ENCODE peak calls at places on chromosome 17, in seven cellular contexts. Z is adrenal gland, J is heart left ventricle, O is Peyer's patch, M is spleen, F is GM12878, C is prostate gland. L is an unnamed sample.

GRCh38 chr17:75006653-75007052 is 5.8 kb upstream of the MRPL58 start:
- DNase-seq in Z (no peak), J (no peak), O (no peak), M (no peak), F (no peak), C (no peak), L (no peak)

GRCh38 chr17:36623281-36623680 is 21.9 kb downstream of the MRM1 start:
- DNase-seq in Z (no peak), J (no peak), O (no peak), M (no peak), F (no peak), C (no peak), L (no peak)

GRCh38 chr17:45791935-45792334 is 7.8 kb downstream of the CRHR1 start:
- DNase-seq in Z (no peak), J (no peak), O (no peak), M (no peak), F (no peak), C (peak; percentile 69), L (peak; percentile 41)

GRCh38 chr17:44117351-44117750 is 6.1 kb downstream of the HDAC5 start:
- DNase-seq in Z (no peak), J (no peak), O (no peak), M (no peak), F (no peak), C (no peak), L (no peak)

GRCh38 chr17:67625971-67626370 is 91.8 kb upstream of the NOL11 start:
- DNase-seq in Z (no peak), J (no peak), O (no peak), M (no peak), F (no peak), C (no peak), L (no peak)

GRCh38 chr17:60675997-60676396 is 1.7 kb upstream of the BCAS3 start:
- DNase-seq in Z (no peak), J (no peak), O (no peak), M (no peak), F (no peak), C (no peak), L (no peak)

GRCh38 chr17:57071991-57072944 is 12.8 kb upstream of the AKAP1 start:
- DNase-seq in Z (no peak), J (no peak), O (no peak), M (no peak), F (no peak), C (no peak), L (no peak)

GRCh38 chr17:63474174-63474913 is 2.5 kb upstream of the ACE start:
- DNase-seq in Z (peak; percentile 83), J (peak; percentile 49), O (no peak), M (peak; percentile 70), F (no peak), C (peak; percentile 40), L (no peak)

GRCh38 chr17:64090144-64090543 is 39.8 kb downstream of the ERN1 start:
- DNase-seq in Z (no peak), J (no peak), O (no peak), M (no peak), F (no peak), C (no peak), L (no peak)

GRCh38 chr17:78839762-78840529 is 668 bp downstream of the USP36 start:
- DNase-seq in Z (peak; percentile 65), J (peak; percentile 42), O (peak; percentile 30), M (no peak), F (no peak), C (no peak), L (peak; percentile 33)

GRCh38 chr17:66542183-66542966 is 240.0 kb downstream of the PRKCA start:
- DNase-seq in Z (no peak), J (no peak), O (no peak), M (no peak), F (peak; percentile 62), C (no peak), L (no peak)

GRCh38 chr17:66541461-66542182 is 239.2 kb downstream of the PRKCA start:
- DNase-seq in Z (no peak), J (peak; percentile 42), O (no peak), M (no peak), F (peak; percentile 40), C (no peak), L (no peak)

GRCh38 chr17:66538776-66539175 is 236.4 kb downstream of the PRKCA start:
- DNase-seq in Z (no peak), J (no peak), O (no peak), M (no peak), F (no peak), C (no peak), L (no peak)

GRCh38 chr17:66537518-66537917 is 235.1 kb downstream of the PRKCA start:
- DNase-seq in Z (no peak), J (no peak), O (no peak), M (no peak), F (no peak), C (no peak), L (no peak)

DNA sequence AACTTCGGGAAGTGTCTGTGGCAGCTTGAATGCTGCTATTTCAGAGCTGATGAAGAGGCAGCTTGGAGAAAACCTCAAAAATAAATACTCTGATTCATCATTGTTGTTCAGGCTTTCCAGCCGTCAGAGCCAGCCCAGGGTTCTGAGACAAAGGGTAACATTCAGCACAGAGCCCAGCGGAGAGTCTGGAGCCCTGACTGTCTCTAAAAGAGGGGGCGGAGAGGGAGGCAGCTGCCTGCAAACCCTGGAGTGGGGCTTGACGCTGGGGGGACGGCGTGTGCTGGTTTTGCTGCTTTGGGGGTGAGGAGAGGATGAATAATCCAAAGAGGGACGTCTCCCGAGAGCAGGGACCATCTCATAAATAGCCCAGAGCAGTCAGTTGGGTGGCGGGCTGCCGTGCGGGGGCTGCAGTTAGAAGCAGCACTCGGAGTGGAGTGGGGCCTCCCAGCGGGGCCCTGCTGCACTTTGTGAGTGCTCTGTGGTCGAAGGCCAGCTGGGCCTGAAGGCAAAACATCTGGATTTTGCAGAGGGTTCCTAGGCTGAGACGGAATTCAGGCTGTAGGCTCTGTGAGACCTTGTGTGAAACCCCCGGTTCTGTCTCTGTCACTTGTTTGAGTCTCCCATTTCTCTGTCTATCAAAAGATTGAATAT is 237.8 kb downstream of the PRKCA start:
- DNase-seq in Z (no peak), J (peak; percentile 61), O (no peak), M (no peak), F (no peak), C (no peak), L (no peak)
- H3K27ac ChIP-seq in Z (no peak overlapping the region), J (peak overlapping the region; percentile 45), O (peak overlapping the region; percentile 17), M (peak overlapping the region; percentile 2), F (no peak overlapping the region), C (no peak overlapping the region), L (no peak overlapping the region)

GRCh38 chr17:38914741-38915638 is 10.4 kb upstream of the LASP1NB start:
- DNase-seq in Z (no peak), J (no peak), O (peak; percentile 3), M (peak; percentile 58), F (no peak), C (no peak), L (no peak)
- TF ChIP-seq POLR2A in Z (no peak), J (no peak), O (no peak), M (no peak), F (no peak), C (no peak), L (no peak)

GRCh38 chr17:50708050-50709000 is 611 bp upstream of the ANKRD40 start:
- DNase-seq in Z (no peak), J (no peak), O (no peak), M (no peak), F (peak; percentile 17), C (no peak), L (no peak)
- H3K27ac ChIP-seq in Z (peak overlapping the region; percentile 97), J (peak overlapping the region; percentile 99), O (peak overlapping the region; percentile 89), M (peak overlapping the region; percentile 95), F (peak overlapping the region; percentile 86), C (peak overlapping the region; percentile 93), L (peak overlapping the region; percentile 98)

GRCh38 chr17:20313306-20313705 is 154.0 kb downstream of the LGALS9B start:
- DNase-seq in Z (no peak), J (no peak), O (no peak), M (no peak), F (no peak), C (no peak), L (no peak)

GRCh38 chr17:20314834-20315233 is 152.5 kb downstream of the LGALS9B start:
- DNase-seq in Z (no peak), J (no peak), O (no peak), M (no peak), F (no peak), C (no peak), L (no peak)

GRCh38 chr17:20313891-20314290 is 153.4 kb downstream of the LGALS9B start:
- DNase-seq in Z (no peak), J (no peak), O (no peak), M (no peak), F (no peak), C (no peak), L (no peak)

GRCh38 chr17:20315821-20316220 is 151.5 kb downstream of the LGALS9B start:
- DNase-seq in Z (no peak), J (no peak), O (no peak), M (no peak), F (no peak), C (no peak), L (no peak)

GRCh38 chr17:20315321-20315720 is 152.0 kb downstream of the LGALS9B start:
- DNase-seq in Z (no peak), J (no peak), O (no peak), M (no peak), F (no peak), C (no peak), L (no peak)
- TF ChIP-seq POLR2A in Z (no peak), J (no peak), O (no peak), M (no peak), F (no peak), C (no peak), L (no peak)

DNA sequence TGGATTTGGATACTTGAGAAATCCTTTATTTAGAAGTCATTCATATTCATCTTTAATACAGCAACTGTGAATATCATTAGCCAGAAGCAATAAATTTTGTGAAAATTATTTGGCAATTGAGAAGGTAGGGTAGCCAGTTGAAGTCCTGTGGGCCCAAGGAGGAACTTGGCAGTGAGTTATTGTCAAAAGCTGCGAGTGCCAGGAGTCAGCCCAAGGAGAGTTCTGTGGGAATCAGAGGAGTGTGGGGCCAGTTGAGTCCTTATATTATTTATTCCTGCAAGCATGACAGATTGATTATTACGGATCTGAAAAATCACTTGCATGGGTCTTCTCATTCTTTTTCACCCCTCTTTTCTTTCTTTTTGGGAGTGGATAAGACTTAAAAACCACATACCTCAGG is 38.3 kb downstream of the PRKCA start:
- DNase-seq in Z (no peak), J (no peak), O (no peak), M (no peak), F (no peak), C (no peak), L (no peak)
- H3K27ac ChIP-seq in Z (no peak overlapping the region), J (no peak overlapping the region), O (no peak overlapping the region), M (no peak overlapping the region), F (no peak overlapping the region), C (no peak overlapping the region), L (no peak overlapping the region)

DNA sequence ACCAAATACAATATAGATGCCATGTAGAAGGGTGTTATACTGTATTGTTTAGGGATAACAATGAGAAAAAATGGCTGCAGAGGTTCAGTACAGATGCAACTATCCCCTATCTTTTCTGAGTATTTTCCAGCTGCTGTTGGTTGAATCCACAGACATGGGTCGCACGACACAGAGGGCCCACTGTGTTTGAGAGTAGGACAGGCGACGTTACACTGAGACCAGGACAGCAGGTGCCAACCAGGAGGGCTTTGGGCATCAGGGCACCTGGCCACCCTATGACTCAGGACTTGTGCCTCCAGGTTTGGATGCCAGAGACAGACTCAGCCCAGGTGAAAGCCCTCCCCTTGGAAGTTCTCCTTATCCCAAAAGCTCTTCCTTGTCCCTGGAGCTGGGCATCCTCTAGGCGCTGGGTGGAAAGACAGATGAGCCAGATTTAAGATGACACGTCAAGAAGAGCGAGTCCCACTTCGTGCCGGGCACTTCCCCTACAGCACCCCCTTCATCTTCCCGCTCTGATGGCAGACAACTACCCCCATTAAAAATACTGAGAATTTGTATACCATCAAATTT is 30.8 kb downstream of the TNFRSF13B start:
- DNase-seq in Z (no peak), J (no peak), O (no peak), M (peak; percentile 47), F (no peak), C (no peak), L (no peak)
- TF ChIP-seq POLR2A in Z (no peak), J (no peak), O (no peak), M (no peak), F (no peak), C (no peak), L (no peak)

L was measured in thyroid gland.